ENCODE peak calls at places on chromosomes 13 and 19, in four cellular contexts. E is PC-3, X is stromal cell of bone marrow, U is heart left ventricle. M is an unnamed sample.

GRCh38 chr13:68715651-68716050 is 1392.0 kb upstream of the ATXN8OS start:
- DNase-seq in E (peak; percentile 19), X (no peak), U (no peak), M (no peak)

GRCh38 chr19:3365447-3366103 is 808 bp upstream of the NFIC start:
- DNase-seq in E (peak; percentile 52), X (no peak), U (peak; percentile 79), M (no peak)

GRCh38 chr13:25971499-25972145 is 80.2 kb downstream of the SHISA2 start:
- DNase-seq in E (peak; percentile 32), X (no peak), U (no peak), M (no peak)

GRCh38 chr19:35935911-35936737 is at the start of gene LRFN3:
- DNase-seq in E (peak; percentile 66), X (peak; percentile 38), U (peak; percentile 86), M (no peak)

GRCh38 chr19:49546825-49547565 is 19.2 kb downstream of the RCN3 start:
- DNase-seq in E (peak; percentile 99), X (peak; percentile 85), U (no peak), M (peak; percentile 78)

GRCh38 chr13:98089246-98089645 is 53.6 kb upstream of the FARP1 start:
- DNase-seq in E (no peak), X (peak; percentile 77), U (no peak), M (no peak)

GRCh38 chr13:106393776-106394175 is 141.7 kb downstream of the EFNB2 start:
- DNase-seq in E (no peak), X (no peak), U (no peak), M (no peak)

GRCh38 chr19:2529473-2529918 is 53.6 kb downstream of the GADD45B start:
- DNase-seq in E (peak; percentile 98), X (peak; percentile 82), U (no peak), M (no peak)

GRCh38 chr19:14361824-14362223 is 19.4 kb upstream of the ADGRE5 start:
- DNase-seq in E (no peak), X (no peak), U (no peak), M (no peak)

GRCh38 chr19:48779636-48780035 is 24.3 kb downstream of the FGF21 start:
- DNase-seq in E (no peak), X (no peak), U (no peak), M (no peak)

GRCh38 chr13:102333320-102334181 is 68.3 kb downstream of the FGF14 start:
- DNase-seq in E (no peak), X (no peak), U (no peak), M (no peak)

GRCh38 chr19:55441692-55442321 is 1.3 kb downstream of the SHISA7 start:
- DNase-seq in E (no peak), X (no peak), U (no peak), M (no peak)

GRCh38 chr13:30907167-30907761 is 1.2 kb downstream of the MEDAG start:
- DNase-seq in E (no peak), X (no peak), U (no peak), M (peak; percentile 54)

GRCh38 chr19:6476155-6476895 is 5.3 kb downstream of the DENND1C start:
- DNase-seq in E (peak; percentile 68), X (no peak), U (no peak), M (no peak)

GRCh38 chr13:72431981-72432617 is 295.3 kb downstream of the MZT1 start:
- DNase-seq in E (no peak), X (no peak), U (no peak), M (no peak)

GRCh38 chr19:5166262-5166661 is 174.3 kb downstream of the PTPRS start:
- DNase-seq in E (peak; percentile 99), X (peak; percentile 81), U (no peak), M (no peak)

GRCh38 chr13:46170687-46171086 is 11.3 kb downstream of the LCP1 start:
- DNase-seq in E (no peak), X (no peak), U (no peak), M (no peak)

GRCh38 chr19:21751379-21751778 is 16.0 kb downstream of the ZNF100 start:
- DNase-seq in E (no peak), X (no peak), U (no peak), M (no peak)

GRCh38 chr19:14002571-14003278 is 3.4 kb downstream of the RFX1 start:
- DNase-seq in E (no peak), X (no peak), U (peak; percentile 40), M (no peak)

GRCh38 chr13:80341771-80342271 is 895 bp upstream of the SPRY2 start:
- DNase-seq in E (peak; percentile 41), X (no peak), U (peak; percentile 76), M (no peak)

GRCh38 chr13:105139380-105140285 is 1395.8 kb downstream of the EFNB2 start:
- DNase-seq in E (no peak), X (peak; percentile 12), U (peak; percentile 58), M (peak; percentile 33)

GRCh38 chr19:32373614-32374295 is 28.3 kb downstream of the ZNF507 start:
- DNase-seq in E (peak; percentile 96), X (peak; percentile 96), U (no peak), M (peak; percentile 86)

GRCh38 chr19:1365306-1365963 is 18.3 kb upstream of the NDUFS7 start:
- DNase-seq in E (no peak), X (no peak), U (no peak), M (no peak)

GRCh38 chr19:5090780-5091575 is 122.1 kb downstream of the KDM4B start:
- DNase-seq in E (no peak), X (peak; percentile 18), U (no peak), M (no peak)

GRCh38 chr13:26168835-26169234 is 53.3 kb downstream of the RNF6 start:
- DNase-seq in E (no peak), X (no peak), U (no peak), M (no peak)